ENCODE peak calls at places on chromosome 1, in six cellular contexts. P is GM12865, U is B cell, G is thyroid gland, Y is colonic mucosa, D is brain microvascular endothelial cell. O is an unnamed sample.

GRCh38 chr1:42674214-42674613 is 8.0 kb upstream of the YBX1 start:
- DNase-seq in P (no peak), U (no peak), G (peak), Y (no peak), D (no peak), O (no peak)

GRCh38 chr1:41679994-41680393 is 195.5 kb upstream of the EDN2 start:
- DNase-seq in P (no peak), U (no peak), G (no peak), Y (no peak), D (no peak), O (no peak)

GRCh38 chr1:223714849-223715709 is 2.7 kb downstream of the CAPN2 start:
- DNase-seq in P (peak), U (no peak), G (no peak), Y (peak), D (peak), O (no peak)

GRCh38 chr1:159009704-159010361 is at the start of gene IFI16:
- DNase-seq in P (peak), U (peak), G (peak), Y (peak), D (peak), O (peak)

GRCh38 chr1:221832617-221833016 is 90.7 kb upstream of the DUSP10 start:
- DNase-seq in P (no peak), U (no peak), G (peak), Y (no peak), D (no peak), O (no peak)

GRCh38 chr1:52913537-52913936 is 8.0 kb downstream of the ECHDC2 start:
- DNase-seq in P (no peak), U (no peak), G (no peak), Y (no peak), D (no peak), O (peak)

GRCh38 chr1:47709302-47710074 is 271.6 kb downstream of the FOXD2 start:
- DNase-seq in P (no peak), U (peak), G (no peak), Y (peak), D (no peak), O (peak)

GRCh38 chr1:213274140-213274539 is 223.1 kb downstream of the RPS6KC1 start:
- DNase-seq in P (peak), U (no peak), G (no peak), Y (no peak), D (no peak), O (no peak)

GRCh38 chr1:118881751-118882150 is 106.4 kb downstream of the TBX15 start:
- DNase-seq in P (no peak), U (no peak), G (no peak), Y (no peak), D (no peak), O (no peak)

GRCh38 chr1:116346943-116347673 is 25.9 kb upstream of the ATP1A1 start:
- DNase-seq in P (no peak), U (no peak), G (no peak), Y (no peak), D (no peak), O (no peak)

GRCh38 chr1:51946300-51946699 is 44.2 kb downstream of the RAB3B start:
- DNase-seq in P (no peak), U (no peak), G (no peak), Y (no peak), D (no peak), O (no peak)

GRCh38 chr1:231493421-231494185 is 34.9 kb upstream of the TSNAX start:
- DNase-seq in P (peak), U (no peak), G (no peak), Y (no peak), D (peak), O (no peak)

GRCh38 chr1:184163674-184164470 is 112.3 kb downstream of the TSEN15 start:
- DNase-seq in P (peak), U (no peak), G (no peak), Y (no peak), D (peak), O (no peak)

GRCh38 chr1:31372961-31373896 is at the start of gene FABP3:
- DNase-seq in P (no peak), U (peak), G (peak), Y (peak), D (peak), O (peak)

GRCh38 chr1:226664413-226665101 is 74.5 kb downstream of the ITPKB start:
- DNase-seq in P (no peak), U (no peak), G (peak), Y (no peak), D (peak), O (no peak)

GRCh38 chr1:228228601-228229074 is 20.8 kb downstream of the OBSCN start:
- DNase-seq in P (no peak), U (no peak), G (no peak), Y (peak), D (peak), O (no peak)

GRCh38 chr1:167950569-167950968 is 13.7 kb upstream of the MPC2 start:
- DNase-seq in P (no peak), U (no peak), G (no peak), Y (no peak), D (no peak), O (no peak)

GRCh38 chr1:66671472-66671871 is 80.8 kb upstream of the DYNLT5 start:
- DNase-seq in P (no peak), U (no peak), G (no peak), Y (no peak), D (no peak), O (no peak)

GRCh38 chr1:61388586-61388985 is 306.2 kb downstream of the NFIA start:
- DNase-seq in P (no peak), U (no peak), G (no peak), Y (no peak), D (peak), O (no peak)

GRCh38 chr1:245197911-245198379 is 43.2 kb downstream of the KIF26B start:
- DNase-seq in P (no peak), U (no peak), G (no peak), Y (no peak), D (peak), O (no peak)

GRCh38 chr1:240946926-240947325 is 335.0 kb upstream of the GREM2 start:
- DNase-seq in P (peak), U (peak), G (no peak), Y (peak), D (peak), O (peak)

GRCh38 chr1:8376358-8376840 is 58.5 kb downstream of the SLC45A1 start:
- DNase-seq in P (no peak), U (no peak), G (no peak), Y (no peak), D (no peak), O (no peak)

GRCh38 chr1:3066250-3066711 is 2.7 kb upstream of the PRDM16 start:
- DNase-seq in P (no peak), U (no peak), G (peak), Y (no peak), D (no peak), O (no peak)

GRCh38 chr1:45880930-45881329 is 77.5 kb downstream of the MAST2 start:
- DNase-seq in P (no peak), U (no peak), G (no peak), Y (no peak), D (no peak), O (no peak)

GRCh38 chr1:2916706-2917105 is 104.6 kb upstream of the ACTRT2 start:
- DNase-seq in P (no peak), U (no peak), G (no peak), Y (no peak), D (no peak), O (no peak)

GRCh38 chr1:209567788-209568187 is 15.7 kb upstream of the CAMK1G start:
- DNase-seq in P (no peak), U (no peak), G (no peak), Y (no peak), D (peak), O (no peak)

GRCh38 chr1:221829327-221830011 is 87.6 kb upstream of the DUSP10 start:
- DNase-seq in P (peak), U (no peak), G (no peak), Y (no peak), D (peak), O (peak)

GRCh38 chr1:181784039-181784683 is 277.4 kb downstream of the ZNF648 start:
- DNase-seq in P (no peak), U (no peak), G (peak), Y (no peak), D (no peak), O (no peak)

GRCh38 chr1:18109756-18110597 is 2.4 kb downstream of the IGSF21 start:
- DNase-seq in P (no peak), U (no peak), G (peak), Y (peak), D (no peak), O (peak)
- TF ChIP-seq CTCF in P (no peak), U (no peak), G (no peak), Y (no peak), D (no peak), O (peak)

GRCh38 chr1:193036337-193037047 is 22.7 kb downstream of the UCHL5 start:
- DNase-seq in P (no peak), U (no peak), G (no peak), Y (no peak), D (no peak), O (no peak)

GRCh38 chr1:193033610-193034009 is 25.6 kb downstream of the UCHL5 start:
- DNase-seq in P (no peak), U (no peak), G (no peak), Y (no peak), D (no peak), O (no peak)

GRCh38 chr1:193031431-193031830 is 27.7 kb downstream of the UCHL5 start:
- DNase-seq in P (no peak), U (no peak), G (no peak), Y (no peak), D (no peak), O (no peak)
- TF ChIP-seq CTCF in P (no peak), U (peak), G (peak), Y (no peak), D (peak), O (peak)

GRCh38 chr1:109075531-109076490 is at the start of gene TAF13:
- DNase-seq in P (peak), U (peak), G (peak), Y (peak), D (peak), O (peak)
- TF ChIP-seq CTCF in P (no peak), U (no peak), G (peak), Y (no peak), D (peak), O (no peak)

GRCh38 chr1:175154595-175155472 is 37.7 kb downstream of the KIAA0040 start:
- DNase-seq in P (peak), U (peak), G (peak), Y (peak), D (no peak), O (peak)
- TF ChIP-seq CTCF in P (peak), U (peak), G (peak), Y (peak), D (peak), O (peak)

DNA sequence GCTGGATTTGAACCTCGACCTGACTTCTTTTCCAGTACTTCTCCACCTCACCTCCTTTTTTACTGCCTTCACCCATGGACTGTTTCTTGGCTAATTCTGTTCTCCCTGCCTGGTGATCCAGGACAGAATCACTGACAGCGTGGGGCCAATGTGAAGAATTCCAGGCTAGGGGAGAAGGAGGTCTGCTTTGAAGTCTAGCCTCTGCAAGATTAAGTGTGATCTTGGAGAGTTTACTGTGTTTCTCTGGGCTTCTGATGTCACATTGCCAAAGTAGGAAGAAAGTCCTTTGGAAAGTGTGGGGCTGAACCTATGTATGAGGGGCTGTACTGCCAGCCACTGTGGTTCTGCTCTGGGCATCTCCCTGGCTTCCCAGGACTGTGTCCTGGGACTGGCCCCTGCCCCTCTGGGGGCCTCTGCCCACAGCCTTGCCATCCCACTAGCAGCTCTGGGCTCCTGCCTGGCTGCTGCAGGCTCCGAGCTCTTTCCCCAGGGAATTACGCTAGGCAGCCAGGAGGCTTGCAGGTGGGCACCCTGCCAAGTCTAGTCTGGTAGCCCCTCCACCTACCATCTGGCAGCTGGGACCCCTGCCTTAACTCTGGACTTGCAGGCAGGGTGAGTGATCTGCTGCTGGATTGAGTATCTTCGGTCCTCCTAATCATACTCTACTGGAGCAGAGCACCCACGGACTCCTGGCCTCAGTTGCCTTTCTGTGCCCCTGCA is 52.2 kb downstream of the YARS1 start:
- DNase-seq in P (no peak), U (no peak), G (no peak), Y (peak), D (no peak), O (no peak)
- TF ChIP-seq CTCF in P (no peak), U (no peak), G (no peak), Y (no peak), D (no peak), O (no peak)

GRCh38 chr1:150213170-150214098 is 22.5 kb downstream of the ANP32E start:
- DNase-seq in P (peak), U (peak), G (peak), Y (peak), D (peak), O (peak)
- TF ChIP-seq CTCF in P (no peak), U (peak), G (peak), Y (no peak), D (peak), O (no peak)

GRCh38 chr1:85894651-85895050 is 186.4 kb upstream of the ZNHIT6 start:
- DNase-seq in P (peak), U (no peak), G (peak), Y (no peak), D (peak), O (peak)
- TF ChIP-seq CTCF in P (no peak), U (peak), G (peak), Y (peak), D (peak), O (no peak)

GRCh38 chr1:218345673-218346390 is 696 bp downstream of the TGFB2 start:
- DNase-seq in P (peak), U (peak), G (peak), Y (peak), D (peak), O (peak)
- TF ChIP-seq CTCF in P (no peak), U (no peak), G (no peak), Y (no peak), D (no peak), O (no peak)

GRCh38 chr1:178464566-178464965 is 32.2 kb downstream of the CLEC20A start:
- DNase-seq in P (no peak), U (no peak), G (no peak), Y (no peak), D (no peak), O (no peak)

GRCh38 chr1:178470411-178470960 is 26.3 kb downstream of the CLEC20A start:
- DNase-seq in P (no peak), U (no peak), G (no peak), Y (no peak), D (no peak), O (no peak)

GRCh38 chr1:178464141-178464540 is 32.6 kb downstream of the CLEC20A start:
- DNase-seq in P (no peak), U (no peak), G (no peak), Y (no peak), D (no peak), O (no peak)

GRCh38 chr1:178465011-178465410 is 31.8 kb downstream of the CLEC20A start:
- DNase-seq in P (no peak), U (no peak), G (no peak), Y (no peak), D (peak), O (no peak)

GRCh38 chr1:178467837-178468236 is 28.9 kb downstream of the CLEC20A start:
- DNase-seq in P (no peak), U (no peak), G (no peak), Y (no peak), D (no peak), O (no peak)
- TF ChIP-seq CTCF in P (no peak), U (no peak), G (no peak), Y (no peak), D (no peak), O (no peak)

DNA sequence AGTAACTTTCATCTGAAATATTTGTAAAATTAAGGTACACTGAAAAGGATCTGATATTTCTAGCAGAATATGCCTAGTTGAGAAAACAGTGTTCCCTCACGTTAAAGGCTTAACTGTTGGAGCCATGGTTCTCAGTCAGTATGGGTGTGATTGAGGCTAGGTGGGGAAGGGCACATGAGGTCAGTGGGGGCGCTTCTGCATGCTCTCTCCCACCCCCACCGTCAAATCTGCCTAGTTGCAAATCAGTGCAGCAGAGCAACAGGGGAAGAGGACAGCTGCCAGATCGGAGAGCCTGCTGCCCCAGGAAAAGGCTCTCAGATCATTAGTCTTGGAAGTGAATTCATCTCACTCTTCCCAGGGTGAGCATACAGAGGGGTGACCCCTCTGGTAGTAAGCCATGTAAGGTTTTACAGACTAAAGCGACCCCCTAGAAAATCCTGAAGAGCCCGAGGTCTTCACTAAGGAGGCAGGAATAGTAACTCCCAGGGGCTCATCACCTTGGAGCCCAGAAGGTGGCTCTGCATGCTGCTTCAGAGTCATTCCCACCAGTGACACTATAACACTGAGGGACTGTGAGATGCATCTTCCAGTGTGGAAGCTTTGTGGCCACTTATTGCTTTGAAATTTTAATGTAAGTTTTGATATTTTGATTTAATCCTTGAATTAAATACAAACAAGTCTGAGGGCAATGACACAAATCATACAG is 83.1 kb upstream of the BARHL2 start:
- DNase-seq in P (no peak), U (no peak), G (no peak), Y (no peak), D (no peak), O (no peak)
- TF ChIP-seq CTCF in P (no peak), U (no peak), G (no peak), Y (no peak), D (no peak), O (no peak)

O was measured in activated CD8-positive, alpha-beta T cell treated with anti-CD3 and anti-CD28 coated beads for 36 hours.